ENCODE peak calls at places on chromosomes 11 and 22, in ten cellular contexts. A is GM23338, R is WERI-Rb-1, G is kidney epithelial cell, Z is right atrium auricular region, B is AG04450, J is BE2C, F is brain microvascular endothelial cell, E is stomach, N is mammary epithelial cell. S is an unnamed sample.

GRCh38 chr11:11351042-11351586 is 1.9 kb downstream of the CSNK2A3 start:
- DNase-seq in F (no peak), J (no peak), A (no peak), N (no peak), Z (no peak), B (no peak), G (no peak), E (no peak), R (no peak), S (no peak)

GRCh38 chr11:35234836-35235235 is 95.9 kb downstream of the CD44 start:
- DNase-seq in G (no peak), B (no peak), R (no peak), A (no peak), J (no peak), F (no peak), N (no peak), E (no peak), Z (no peak), S (no peak)

GRCh38 chr11:28250192-28250591 is 142.0 kb downstream of the METTL15 start:
- DNase-seq in R (no peak), Z (no peak), B (no peak), F (no peak), J (no peak), N (no peak), A (no peak), G (no peak), E (no peak), S (no peak)

GRCh38 chr22:28220626-28221363 is 301.7 kb upstream of the PITPNB start:
- DNase-seq in Z (no peak), N (no peak), G (no peak), R (no peak), J (no peak), A (no peak), F (no peak), B (no peak), E (no peak), S (no peak)

GRCh38 chr11:117421471-117421870 is 93.8 kb downstream of the CEP164 start:
- DNase-seq in J (no peak), R (no peak), B (no peak), E (peak; percentile 3), A (no peak), Z (no peak), F (no peak), G (no peak), N (no peak), S (no peak)

GRCh38 chr11:59755701-59756495 is 722 bp downstream of the STX3 start:
- DNase-seq in N (peak; percentile 80), Z (peak; percentile 83), B (peak; percentile 37), J (peak; percentile 3), A (peak; percentile 70), E (peak; percentile 79), G (no peak), F (peak; percentile 70), R (peak; percentile 61), S (peak; percentile 53)

GRCh38 chr11:22407899-22408298 is 69.7 kb downstream of the SLC17A6 start:
- DNase-seq in G (no peak), N (no peak), R (no peak), J (no peak), A (peak; percentile 15), E (no peak), B (no peak), Z (no peak), F (no peak), S (no peak)

GRCh38 chr22:20519558-20519957 is 12.1 kb downstream of the MED15 start:
- DNase-seq in A (no peak), J (no peak), R (no peak), G (no peak), F (no peak), B (no peak), E (no peak), Z (no peak), N (no peak), S (no peak)

GRCh38 chr11:12306830-12307229 is 70.5 kb upstream of the PARVA start:
- DNase-seq in E (no peak), B (no peak), G (no peak), J (no peak), F (no peak), Z (no peak), N (no peak), R (no peak), A (no peak), S (no peak)

GRCh38 chr22:39224550-39224949 is 20.2 kb downstream of the PDGFB start:
- DNase-seq in A (no peak), G (no peak), N (no peak), Z (no peak), F (no peak), B (no peak), J (no peak), R (no peak), E (no peak), S (no peak)

GRCh38 chr11:116601734-116602636 is 170.8 kb downstream of the BUD13 start:
- DNase-seq in J (no peak), G (no peak), R (peak; percentile 2), A (no peak), N (no peak), Z (no peak), E (no peak), B (no peak), F (peak; percentile 20), S (no peak)

GRCh38 chr22:17120711-17121234 is 387 bp downstream of the TMEM121B start:
- DNase-seq in B (no peak), Z (no peak), N (no peak), F (no peak), R (peak; percentile 39), A (peak; percentile 39), E (no peak), G (no peak), J (no peak), S (no peak)

GRCh38 chr22:45503071-45503815 is 560 bp downstream of the FBLN1 start:
- DNase-seq in N (peak; percentile 34), F (no peak), B (no peak), A (peak; percentile 68), E (no peak), R (peak; percentile 30), J (no peak), Z (no peak), G (no peak), S (no peak)

GRCh38 chr11:62501432-62501891 is 45.1 kb downstream of the AHNAK start:
- DNase-seq in B (no peak), R (no peak), Z (no peak), J (no peak), G (no peak), N (no peak), F (no peak), E (peak; percentile 55), A (no peak), S (peak; percentile 87)

GRCh38 chr11:126163074-126163700 is 48.3 kb downstream of the RPUSD4 start:
- DNase-seq in R (peak; percentile 53), B (peak; percentile 71), N (peak; percentile 72), A (no peak), F (peak; percentile 54), Z (no peak), E (no peak), J (peak; percentile 61), G (peak; percentile 89), S (no peak)

GRCh38 chr11:111148953-111149352 is 96.6 kb upstream of the POU2AF2 start:
- DNase-seq in E (no peak), N (no peak), B (no peak), Z (no peak), F (no peak), R (no peak), J (no peak), G (no peak), A (no peak), S (no peak)
- TF ChIP-seq CTCF in E (no peak), N (no peak), B (no peak), Z (no peak), F (no peak), R (no peak), J (no peak), G (no peak), A (no peak), S (no peak)

GRCh38 chr22:26885441-26886261 is 228.3 kb downstream of the MIAT start:
- DNase-seq in R (no peak), N (no peak), A (no peak), F (no peak), B (no peak), Z (peak; percentile 46), J (no peak), E (no peak), G (no peak), S (no peak)
- H3K27me3 ChIP-seq in R (no peaks in the 10 kb centered on the region), N (peaks cover 5% of the 10 kb centered on the region), A (no peaks in the 10 kb centered on the region), F (no peaks in the 10 kb centered on the region), B (peaks cover 5% of the 10 kb centered on the region), Z (no peaks in the 10 kb centered on the region), J (no peaks in the 10 kb centered on the region), E (no peaks in the 10 kb centered on the region), G (no peaks in the 10 kb centered on the region), S (no peaks in the 10 kb centered on the region)

GRCh38 chr11:1549355-1550330 is 22.4 kb downstream of the DUSP8 start:
- DNase-seq in R (peak; percentile 30), E (no peak), N (no peak), F (no peak), G (no peak), A (no peak), B (no peak), Z (no peak), J (no peak), S (no peak)
- TF ChIP-seq CTCF in R (peak; percentile 29), E (no peak), N (no peak), F (peak; percentile 8), G (no peak), A (peak; percentile 48), B (no peak), Z (peak; percentile 23), J (no peak), S (peak; percentile 19)

DNA sequence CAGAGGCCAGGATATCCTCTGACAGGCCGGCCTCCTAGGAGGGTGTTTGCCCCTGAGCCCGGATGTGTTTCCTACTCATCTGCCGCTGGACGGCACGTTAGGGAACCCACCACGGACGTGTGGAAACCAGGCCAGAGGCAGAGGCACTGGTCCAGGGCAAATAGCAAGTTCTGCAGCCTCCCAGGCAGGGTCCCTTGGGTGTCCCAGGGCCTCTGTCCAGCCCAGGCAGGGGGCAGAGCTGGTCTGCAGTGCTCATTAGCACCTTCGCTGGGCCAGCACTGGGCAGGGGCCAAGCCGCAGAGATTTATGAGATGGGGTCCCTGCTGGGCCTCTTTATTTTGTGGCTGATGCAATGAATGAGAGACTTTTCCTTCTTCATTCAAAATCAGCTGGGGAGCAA is 14.3 kb upstream of the PARVG start:
- DNase-seq in R (no peak), F (no peak), Z (no peak), B (no peak), G (no peak), E (no peak), A (no peak), N (no peak), J (no peak), S (no peak)
- H3K27me3 ChIP-seq in R (no peaks in the 10 kb centered on the region), F (no peaks in the 10 kb centered on the region), Z (no peaks in the 10 kb centered on the region), B (no peaks in the 10 kb centered on the region), G (no peaks in the 10 kb centered on the region), E (no peaks in the 10 kb centered on the region), A (no peaks in the 10 kb centered on the region), N (no peaks in the 10 kb centered on the region), J (no peaks in the 10 kb centered on the region), S (no peaks in the 10 kb centered on the region)